ENCODE peak calls at places on chromosomes 3 and 15, in six cellular contexts. One of them, this sample, is unnamed.

GRCh38 chr3:177463863-177464262 is 266.6 kb upstream of the TBL1XR1 start:
- DNase-seq in neural progenitor cell: no peak
- DNase-seq in uterus: no peak
- DNase-seq in COR-L47: no peak
- DNase-seq in MCF 10A: no peak
- DNase-seq in epithelial cell of prostate: no peak
- DNase-seq in this sample: no peak

GRCh38 chr3:116443096-116443793 is 2.0 kb downstream of the LSAMP start:
- DNase-seq in uterus: no peak
- DNase-seq in COR-L47: no peak
- DNase-seq in MCF 10A: no peak
- DNase-seq in neural progenitor cell: peak; percentile 3
- DNase-seq in epithelial cell of prostate: no peak
- DNase-seq in this sample: no peak

GRCh38 chr3:114223146-114223545 is 14.2 kb downstream of the ZNF80 start:
- DNase-seq in neural progenitor cell: no peak
- DNase-seq in uterus: no peak
- DNase-seq in epithelial cell of prostate: no peak
- DNase-seq in COR-L47: no peak
- DNase-seq in MCF 10A: no peak
- DNase-seq in this sample: no peak

GRCh38 chr15:40878785-40879184 is 4.8 kb upstream of the RHOV start:
- DNase-seq in neural progenitor cell: no peak
- DNase-seq in epithelial cell of prostate: no peak
- DNase-seq in uterus: no peak
- DNase-seq in COR-L47: no peak
- DNase-seq in MCF 10A: peak; percentile 95
- DNase-seq in this sample: no peak

GRCh38 chr3:188863999-188864406 is 307.8 kb upstream of the TPRG1 start:
- DNase-seq in neural progenitor cell: no peak
- DNase-seq in uterus: no peak
- DNase-seq in MCF 10A: no peak
- DNase-seq in epithelial cell of prostate: no peak
- DNase-seq in COR-L47: no peak
- DNase-seq in this sample: no peak

GRCh38 chr3:52524752-52525661 is 8.7 kb downstream of the NT5DC2 start:
- DNase-seq in COR-L47: no peak
- DNase-seq in neural progenitor cell: no peak
- DNase-seq in MCF 10A: no peak
- DNase-seq in epithelial cell of prostate: no peak
- DNase-seq in uterus: peak; percentile 41
- DNase-seq in this sample: no peak

GRCh38 chr3:136992091-136992490 is 34.3 kb downstream of the IL20RB start:
- DNase-seq in epithelial cell of prostate: no peak
- DNase-seq in neural progenitor cell: no peak
- DNase-seq in uterus: no peak
- DNase-seq in COR-L47: no peak
- DNase-seq in MCF 10A: no peak
- DNase-seq in this sample: no peak

GRCh38 chr3:48125886-48126622 is 62.2 kb downstream of the CDC25A start:
- DNase-seq in COR-L47: no peak
- DNase-seq in epithelial cell of prostate: no peak
- DNase-seq in neural progenitor cell: no peak
- DNase-seq in uterus: no peak
- DNase-seq in MCF 10A: no peak
- DNase-seq in this sample: no peak

GRCh38 chr3:126672741-126673140 is 17.8 kb upstream of the TXNRD3 start:
- DNase-seq in epithelial cell of prostate: no peak
- DNase-seq in MCF 10A: no peak
- DNase-seq in COR-L47: peak; percentile 43
- DNase-seq in neural progenitor cell: no peak
- DNase-seq in uterus: no peak
- DNase-seq in this sample: no peak

GRCh38 chr15:67818464-67818863 is 6.8 kb upstream of the SKOR1 start:
- DNase-seq in neural progenitor cell: no peak
- DNase-seq in MCF 10A: no peak
- DNase-seq in epithelial cell of prostate: no peak
- DNase-seq in COR-L47: no peak
- DNase-seq in uterus: no peak
- DNase-seq in this sample: no peak

GRCh38 chr3:120304569-120305090 is 19.6 kb upstream of the GPR156 start:
- DNase-seq in epithelial cell of prostate: no peak
- DNase-seq in uterus: no peak
- DNase-seq in MCF 10A: no peak
- DNase-seq in COR-L47: no peak
- DNase-seq in neural progenitor cell: no peak
- DNase-seq in this sample: no peak

GRCh38 chr3:29484633-29485032 is 203.8 kb downstream of the RBMS3 start:
- DNase-seq in uterus: no peak
- DNase-seq in epithelial cell of prostate: no peak
- DNase-seq in COR-L47: no peak
- DNase-seq in MCF 10A: no peak
- DNase-seq in neural progenitor cell: no peak
- DNase-seq in this sample: no peak

GRCh38 chr3:113769551-113769950 is 22.7 kb downstream of the ATP6V1A start:
- DNase-seq in epithelial cell of prostate: no peak
- DNase-seq in MCF 10A: peak; percentile 36
- DNase-seq in uterus: no peak
- DNase-seq in COR-L47: no peak
- DNase-seq in neural progenitor cell: no peak
- DNase-seq in this sample: no peak

GRCh38 chr3:151709847-151710246 is 23.9 kb upstream of the AADACL2 start:
- DNase-seq in COR-L47: no peak
- DNase-seq in epithelial cell of prostate: no peak
- DNase-seq in uterus: no peak
- DNase-seq in neural progenitor cell: no peak
- DNase-seq in MCF 10A: no peak
- DNase-seq in this sample: no peak